ENCODE peak calls at places on chromosomes 5 and 9, in six cellular contexts. B is AG04449; X is cardiac muscle cell; S is CD8-positive, alpha-beta T cell; U is lung; R is AG04450. J is an unnamed sample.

GRCh38 chr9:14616188-14616982 is 76.8 kb downstream of the ZDHHC21 start:
- DNase-seq in X (peak; percentile 85), R (peak; percentile 42), B (peak; percentile 23), S (no peak), U (no peak), J (no peak)

GRCh38 chr9:130732131-130732530 is 38.6 kb downstream of the EXOSC2 start:
- DNase-seq in R (no peak), B (no peak), X (peak; percentile 51), U (no peak), S (no peak), J (no peak)

GRCh38 chr5:157476699-157477408 is 16.8 kb downstream of the NIPAL4 start:
- DNase-seq in X (peak; percentile 82), B (peak; percentile 29), S (no peak), R (peak; percentile 37), U (no peak), J (peak; percentile 43)

GRCh38 chr5:133817456-133817855 is 151.0 kb downstream of the C5orf15 start:
- DNase-seq in B (no peak), X (no peak), U (no peak), S (no peak), R (no peak), J (no peak)

GRCh38 chr5:81006955-81007636 is 46.9 kb downstream of the RASGRF2 start:
- DNase-seq in R (no peak), B (no peak), X (no peak), U (no peak), S (no peak), J (no peak)

GRCh38 chr5:42520203-42520602 is 97.0 kb downstream of the GHR start:
- DNase-seq in X (no peak), S (no peak), R (no peak), B (no peak), U (no peak), J (no peak)

GRCh38 chr5:74243634-74244033 is 396.9 kb downstream of the ENC1 start:
- DNase-seq in U (no peak), S (no peak), B (no peak), X (peak; percentile 38), R (no peak), J (no peak)

GRCh38 chr5:2415678-2416077 is 335.8 kb downstream of the IRX2 start:
- DNase-seq in B (no peak), S (no peak), X (no peak), R (no peak), U (no peak), J (no peak)

GRCh38 chr9:88590558-88591146 is 55.7 kb downstream of the NXNL2 start:
- DNase-seq in R (no peak), U (no peak), X (no peak), S (no peak), B (no peak), J (no peak)

GRCh38 chr9:105299190-105299854 is 54.9 kb downstream of the SLC44A1 start:
- DNase-seq in B (peak; percentile 87), X (peak; percentile 95), U (no peak), R (peak; percentile 70), S (no peak), J (peak; percentile 41)

DNA sequence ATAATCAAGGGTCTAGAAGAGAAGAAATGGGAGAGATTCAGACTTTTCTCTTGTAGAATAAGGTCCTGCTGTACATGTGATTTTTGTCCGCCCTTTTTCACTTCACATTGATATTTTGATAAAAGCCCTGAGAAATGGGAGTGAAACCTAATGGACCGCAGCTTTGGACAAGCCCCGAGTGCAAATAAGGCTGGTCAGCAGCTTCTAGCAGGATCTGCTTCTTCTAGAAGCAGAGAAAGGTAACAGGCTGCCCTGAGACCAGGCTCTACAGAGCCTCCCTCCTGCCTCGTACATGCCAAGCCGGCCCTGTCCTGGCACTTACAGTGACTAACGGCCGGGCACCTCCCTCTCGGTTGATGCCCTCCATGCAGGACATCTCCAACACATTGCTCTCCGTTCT is 33.4 kb downstream of the ACER2 start:
- DNase-seq in X (no peak), S (no peak), U (no peak), B (no peak), R (no peak), J (no peak)
- H3K4me3 ChIP-seq in X (no peak overlapping the region), S (no peak overlapping the region), U (no peak overlapping the region), B (no peak overlapping the region), R (no peak overlapping the region), J (no peak overlapping the region)

GRCh38 chr5:110727025-110727314 is 499 bp upstream of the TMEM232 start:
- DNase-seq in U (no peak), X (no peak), S (no peak), B (no peak), R (no peak), J (no peak)
- H3K4me3 ChIP-seq in U (no peak overlapping the region), X (peak overlapping the region; percentile 44), S (peak overlapping the region; percentile 41), B (peak overlapping the region; percentile 42), R (peak overlapping the region; percentile 49), J (peak overlapping the region; percentile 46)

GRCh38 chr5:140267559-140268018 is 35.3 kb downstream of the PFDN1 start:
- DNase-seq in B (no peak), U (no peak), X (no peak), R (no peak), S (no peak), J (no peak)

GRCh38 chr5:140265845-140266244 is 37.1 kb downstream of the PFDN1 start:
- DNase-seq in U (no peak), S (no peak), B (no peak), X (no peak), R (no peak), J (no peak)

GRCh38 chr5:140270008-140270407 is 32.9 kb downstream of the PFDN1 start:
- DNase-seq in U (no peak), B (no peak), X (no peak), R (no peak), S (no peak), J (no peak)

GRCh38 chr5:140267201-140267540 is 35.7 kb downstream of the PFDN1 start:
- DNase-seq in X (no peak), R (no peak), B (no peak), U (no peak), S (no peak), J (no peak)

GRCh38 chr5:140266471-140267200 is 36.3 kb downstream of the PFDN1 start:
- DNase-seq in S (no peak), R (no peak), X (no peak), B (no peak), U (no peak), J (no peak)
- H3K4me3 ChIP-seq in S (no peak overlapping the region), R (no peak overlapping the region), X (no peak overlapping the region), B (no peak overlapping the region), U (no peak overlapping the region), J (no peak overlapping the region)

DNA sequence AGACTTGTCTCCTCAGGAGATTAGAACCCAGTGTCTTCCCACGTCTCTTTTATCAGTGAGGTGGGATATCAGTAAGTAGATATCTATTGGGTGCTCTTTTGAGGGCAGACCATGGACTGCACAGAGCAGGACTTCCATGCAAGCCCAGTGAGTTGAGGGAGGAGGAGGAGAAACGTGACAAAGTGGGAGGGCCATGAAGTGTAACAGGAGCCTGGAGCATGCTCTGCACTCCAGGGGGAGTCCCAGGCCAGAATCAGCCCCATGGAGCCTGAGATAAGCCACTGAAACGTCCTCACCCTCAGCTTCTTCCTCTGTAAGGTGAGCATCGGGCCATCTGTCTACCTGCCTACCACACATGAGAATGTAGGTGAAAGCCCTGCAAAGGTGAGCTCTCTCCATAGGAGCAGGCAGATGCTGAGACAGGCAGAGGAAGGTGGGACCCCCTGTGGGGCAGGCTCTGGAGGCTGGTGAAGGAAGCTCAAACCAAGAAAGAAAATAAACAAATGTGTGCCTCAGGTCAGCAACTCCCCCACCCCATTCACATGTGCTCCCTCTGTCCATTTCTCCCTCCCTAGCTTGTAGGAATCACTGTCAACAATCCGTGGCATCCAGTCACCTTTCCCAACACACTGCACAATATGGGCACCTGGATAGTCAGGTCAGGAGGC is 87.3 kb downstream of the NRG2 start:
- DNase-seq in U (no peak), S (no peak), B (no peak), X (no peak), R (no peak), J (no peak)
- H3K4me3 ChIP-seq in U (no peak overlapping the region), S (no peak overlapping the region), B (no peak overlapping the region), X (no peak overlapping the region), R (no peak overlapping the region), J (no peak overlapping the region)

GRCh38 chr5:135030691-135031145 is 3.3 kb downstream of the PITX1 start:
- DNase-seq in B (no peak), U (no peak), S (no peak), R (no peak), X (no peak), J (no peak)
- H3K4me3 ChIP-seq in B (peak overlapping the region; percentile 72), U (no peak overlapping the region), S (no peak overlapping the region), R (peak overlapping the region; percentile 89), X (no peak overlapping the region), J (peak overlapping the region; percentile 77)

GRCh38 chr5:72693546-72693945 is 122.9 kb upstream of the TNPO1 start:
- DNase-seq in X (no peak), U (no peak), R (no peak), S (no peak), B (no peak), J (no peak)

GRCh38 chr5:72688926-72689325 is 127.5 kb upstream of the TNPO1 start:
- DNase-seq in B (no peak), X (no peak), U (no peak), R (no peak), S (no peak), J (no peak)

GRCh38 chr5:72695659-72696058 is 120.8 kb upstream of the TNPO1 start:
- DNase-seq in U (no peak), S (no peak), R (no peak), X (no peak), B (no peak), J (no peak)

GRCh38 chr5:72692273-72692672 is 124.2 kb upstream of the TNPO1 start:
- DNase-seq in R (no peak), S (no peak), X (peak; percentile 49), B (no peak), U (no peak), J (no peak)

DNA sequence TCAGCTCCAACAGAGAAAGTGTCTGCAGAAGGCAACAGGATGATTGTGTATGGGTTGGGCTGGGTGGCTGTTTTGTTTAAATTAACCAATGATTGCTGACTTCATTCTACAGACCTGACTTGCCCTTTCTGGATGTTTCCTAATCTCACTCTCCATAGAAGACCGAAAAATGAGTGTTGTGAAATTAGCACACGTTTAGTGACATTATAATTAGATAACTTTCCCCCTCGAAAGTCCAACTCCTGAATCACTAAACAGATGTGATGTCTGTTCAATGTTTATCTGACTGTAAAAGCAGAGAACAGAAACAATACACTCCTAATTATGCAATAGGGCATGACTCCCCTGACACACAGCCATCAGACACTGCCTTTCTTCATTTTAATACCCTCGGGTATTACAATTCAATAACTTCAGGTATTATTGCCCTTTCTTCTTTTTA is 123.4 kb upstream of the TNPO1 start:
- DNase-seq in B (no peak), R (no peak), S (no peak), X (peak; percentile 68), U (no peak), J (no peak)
- H3K4me3 ChIP-seq in B (no peak overlapping the region), R (no peak overlapping the region), S (no peak overlapping the region), X (no peak overlapping the region), U (no peak overlapping the region), J (no peak overlapping the region)

DNA sequence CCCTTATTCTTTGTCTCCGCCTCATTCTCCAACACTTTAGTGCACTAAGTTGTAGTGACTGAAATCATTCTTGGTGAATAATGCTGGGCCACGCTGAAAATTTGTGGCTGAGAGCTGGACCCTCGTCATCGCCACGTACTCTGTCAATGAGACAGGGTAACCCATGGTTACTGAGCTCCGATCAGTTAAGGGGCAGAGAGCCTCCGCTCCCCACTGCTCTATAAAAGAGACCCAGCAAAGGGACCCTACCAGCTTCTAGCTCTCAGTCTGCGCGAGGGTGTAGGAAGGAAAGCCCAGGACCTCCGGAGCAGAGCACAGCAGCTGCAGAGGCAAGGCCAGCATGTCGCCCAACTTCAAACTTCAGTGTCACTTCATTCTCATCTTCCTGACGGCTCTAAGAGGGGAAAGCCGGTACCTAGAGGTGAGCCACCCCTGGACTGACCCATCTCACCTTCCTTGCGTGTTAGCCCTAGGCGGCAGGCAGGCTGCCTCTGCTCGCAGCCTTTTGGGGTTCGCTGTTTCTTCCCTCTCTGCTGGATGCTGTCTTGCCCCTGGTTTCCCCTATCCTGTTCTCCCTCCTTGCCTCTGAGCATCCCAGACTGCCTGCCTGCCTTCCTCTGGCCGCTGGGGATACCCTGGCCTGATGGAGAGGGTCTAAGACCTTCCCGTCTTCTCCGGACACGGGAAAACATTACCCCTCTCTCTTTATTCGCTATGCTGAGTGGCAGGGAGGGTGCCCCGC is at the start of gene CRHBP:
- DNase-seq in B (no peak), S (no peak), X (no peak), U (no peak), R (no peak), J (no peak)
- H3K4me3 ChIP-seq in B (peak within 1 kb of the TSS; percentile 42), S (no peak within 1 kb of the TSS), X (peak within 1 kb of the TSS; percentile 43), U (no peak within 1 kb of the TSS), R (peak within 1 kb of the TSS; percentile 37), J (peak within 1 kb of the TSS; percentile 23)

J was measured in stomach.